ENCODE peak calls at places on chromosomes 13 and 19, in six cellular contexts. K is pancreas, H is stomach, Z is uterus, D is fibroblast of lung, J is PC-3. O is an unnamed sample. For H3K4me1, the result is how much of the 10 kb centered on the place peaks cover.

GRCh38 chr13:110574161-110574560 is 12.6 kb upstream of the RAB20 start:
- DNase-seq in D (no peak), Z (no peak), J (no peak), K (no peak), H (no peak), O (peak)

GRCh38 chr13:85091835-85092234 is 707.4 kb downstream of the SLITRK6 start:
- DNase-seq in K (no peak), H (no peak), D (no peak), Z (no peak), J (no peak), O (no peak)

GRCh38 chr19:44813331-44814131 is 4.6 kb downstream of the BCAM start:
- DNase-seq in K (no peak), D (no peak), H (no peak), J (no peak), Z (no peak), O (no peak)

GRCh38 chr19:35828694-35829301 is 16.2 kb upstream of the PRODH2 start:
- DNase-seq in J (peak), Z (peak), K (no peak), D (peak), H (peak), O (no peak)

GRCh38 chr13:110193491-110193890 is 113.5 kb downstream of the COL4A1 start:
- DNase-seq in D (no peak), J (no peak), K (no peak), H (no peak), Z (no peak), O (no peak)

GRCh38 chr13:61880576-61881283 is 465.1 kb upstream of the PCDH20 start:
- DNase-seq in K (no peak), J (peak), D (peak), Z (no peak), H (peak), O (no peak)

GRCh38 chr19:54315956-54316355 is 3.0 kb upstream of the LILRA5 start:
- DNase-seq in Z (no peak), K (no peak), J (no peak), H (no peak), D (no peak), O (no peak)

GRCh38 chr19:31054430-31054829 is 294.8 kb downstream of the TSHZ3 start:
- DNase-seq in H (peak), J (no peak), K (no peak), Z (no peak), D (peak), O (no peak)

GRCh38 chr19:56114051-56114694 is 6.9 kb downstream of the ZNF787 start:
- DNase-seq in J (no peak), D (no peak), K (no peak), H (no peak), Z (no peak), O (no peak)

GRCh38 chr13:44576396-44577235 is 486 bp upstream of the TSC22D1 start:
- DNase-seq in J (no peak), D (no peak), Z (peak), H (peak), K (no peak), O (peak)

GRCh38 chr13:102399791-102400618 is 1.8 kb downstream of the FGF14 start:
- DNase-seq in Z (peak), H (no peak), D (no peak), J (no peak), K (peak), O (peak)

GRCh38 chr13:39581177-39581576 is 21.8 kb downstream of the LHFPL6 start:
- DNase-seq in J (no peak), Z (no peak), H (no peak), K (no peak), D (no peak), O (no peak)
- TF ChIP-seq CTCF in J (no peak), Z (no peak), H (no peak), K (no peak), D (no peak), O (no peak)

GRCh38 chr19:10500247-10500592 is 2.9 kb downstream of the KEAP1 start:
- DNase-seq in Z (no peak), J (no peak), K (no peak), H (no peak), D (no peak), O (no peak)

GRCh38 chr19:10501971-10502523 is 1.1 kb downstream of the KEAP1 start:
- DNase-seq in H (peak), K (peak), D (peak), Z (peak), J (peak), O (peak)

GRCh38 chr19:10502524-10503001 is 593 bp downstream of the KEAP1 start:
- DNase-seq in D (peak), H (peak), Z (peak), J (peak), K (peak), O (peak)

GRCh38 chr19:10499550-10500246 is 3.5 kb downstream of the KEAP1 start:
- DNase-seq in H (no peak), J (no peak), D (no peak), Z (no peak), K (no peak), O (no peak)

GRCh38 chr19:10497371-10497770 is 5.8 kb downstream of the KEAP1 start:
- DNase-seq in H (no peak), D (no peak), J (no peak), K (no peak), Z (no peak), O (no peak)
- H3K27ac ChIP-seq in H (peak), D (no peak), J (no peak), K (no peak), Z (no peak), O (no peak)

GRCh38 chr13:27792393-27793218 is at the start of gene GSX1:
- DNase-seq in D (peak), H (peak), K (peak), Z (peak), J (peak), O (peak)
- H3K4me1 ChIP-seq in D (under half), H (half or more), K (under half), Z (under half), J (under half), O (under half)

GRCh38 chr19:2254052-2254872 is 2.0 kb downstream of the JSRP1 start:
- DNase-seq in H (no peak), K (no peak), Z (no peak), D (peak), J (no peak), O (no peak)
- TF ChIP-seq CTCF in H (no peak), K (no peak), Z (no peak), D (peak), J (no peak), O (peak)

DNA sequence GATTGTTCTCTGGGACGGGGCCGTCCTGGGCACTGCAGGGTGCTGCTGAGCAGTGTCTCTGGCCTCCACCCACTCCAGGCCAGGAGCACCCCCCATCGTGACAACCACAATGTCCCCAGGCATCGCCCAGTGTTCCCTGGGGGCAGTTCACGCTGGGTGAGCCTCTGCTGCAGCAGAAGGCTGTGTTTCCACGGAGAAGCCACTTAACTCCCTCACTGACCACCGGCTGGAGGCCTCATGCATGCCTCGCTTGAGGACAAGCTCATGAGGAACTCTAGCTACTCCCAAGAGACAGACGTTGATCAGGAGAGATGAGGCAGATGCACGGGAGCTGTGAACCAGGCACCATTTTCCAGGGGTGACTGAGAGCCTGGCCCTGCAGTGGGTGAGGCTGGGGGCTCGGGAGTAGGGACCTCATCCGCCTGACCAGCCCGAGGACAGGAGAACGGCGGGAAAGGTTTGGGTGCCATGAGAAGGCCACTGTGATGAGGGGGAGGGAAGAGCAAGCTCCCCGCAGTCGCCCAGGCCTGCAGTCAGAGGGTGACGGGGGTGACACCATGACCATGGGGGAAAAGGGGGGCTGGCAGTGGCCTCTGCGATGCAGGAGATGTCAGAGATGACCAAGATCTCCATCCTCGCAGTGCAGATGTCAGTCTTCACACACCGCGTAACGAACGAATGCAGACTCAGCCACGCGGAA is 5.1 kb downstream of the SLC39A3 start:
- DNase-seq in K (no peak), J (no peak), D (no peak), Z (no peak), H (no peak), O (no peak)
- H3K27ac ChIP-seq in K (no peak), J (no peak), D (no peak), Z (no peak), H (no peak), O (no peak)

GRCh38 chr13:51822106-51822840 is 18.3 kb upstream of the DHRS12 start:
- DNase-seq in J (no peak), D (no peak), K (no peak), Z (no peak), H (no peak), O (no peak)
- H3K4me1 ChIP-seq in J (under half), D (under half), K (under half), Z (under half), H (half or more), O (under half)

GRCh38 chr13:19618925-19619324 is 14.5 kb upstream of the MPHOSPH8 start:
- DNase-seq in J (peak), H (no peak), Z (no peak), D (peak), K (no peak), O (no peak)
- TF ChIP-seq CTCF in J (peak), H (no peak), Z (no peak), D (peak), K (peak), O (peak)

GRCh38 chr13:98697833-98698232 is 54.6 kb downstream of the SLC15A1 start:
- DNase-seq in H (no peak), J (no peak), K (no peak), Z (no peak), D (no peak), O (no peak)
- H3K27ac ChIP-seq in H (no peak), J (no peak), K (no peak), Z (no peak), D (no peak), O (no peak)

GRCh38 chr13:50684366-50684765 is 159.1 kb downstream of the DLEU7 start:
- DNase-seq in H (no peak), K (peak), Z (no peak), D (no peak), J (no peak), O (no peak)

GRCh38 chr13:50686547-50686946 is 156.9 kb downstream of the DLEU7 start:
- DNase-seq in K (no peak), D (no peak), H (no peak), J (no peak), Z (no peak), O (no peak)

GRCh38 chr13:50687545-50687944 is 155.9 kb downstream of the DLEU7 start:
- DNase-seq in H (no peak), Z (no peak), D (no peak), K (no peak), J (no peak), O (no peak)

GRCh38 chr13:50682966-50683365 is 160.5 kb downstream of the DLEU7 start:
- DNase-seq in K (no peak), Z (no peak), D (no peak), H (no peak), J (no peak), O (no peak)

DNA sequence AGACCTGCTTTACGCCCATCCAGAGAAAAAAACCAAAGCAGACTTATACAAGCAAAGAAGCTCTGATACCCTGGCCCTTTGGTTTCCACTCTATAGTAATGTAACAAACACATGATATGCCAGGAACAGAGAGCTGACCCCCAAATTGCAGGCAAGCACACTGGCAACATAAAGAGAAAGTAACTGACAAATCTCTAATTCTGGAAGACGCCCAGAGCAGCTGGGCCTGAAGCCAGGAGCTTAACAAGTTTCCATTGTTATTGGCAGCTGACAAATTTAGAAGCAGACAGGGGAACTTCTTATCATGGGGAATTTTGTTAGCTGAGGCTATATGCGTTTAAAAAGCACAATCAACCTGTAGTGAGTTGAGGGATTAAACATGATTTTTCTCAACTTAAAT is 158.0 kb downstream of the DLEU7 start:
- DNase-seq in Z (peak), D (peak), J (peak), H (peak), K (peak), O (no peak)
- H3K4me1 ChIP-seq in Z (under half), D (under half), J (under half), H (under half), K (under half), O (under half)

GRCh38 chr19:37935341-37935740 is 28.3 kb downstream of the SIPA1L3 start:
- DNase-seq in K (no peak), Z (no peak), J (no peak), D (no peak), H (no peak), O (no peak)

GRCh38 chr19:37932985-37933953 is 26.3 kb downstream of the SIPA1L3 start:
- DNase-seq in D (peak), Z (no peak), J (peak), H (peak), K (peak), O (no peak)

GRCh38 chr19:37936166-37936565 is 29.2 kb downstream of the SIPA1L3 start:
- DNase-seq in H (peak), K (peak), Z (no peak), D (no peak), J (no peak), O (no peak)

GRCh38 chr19:37931941-37932655 is 25.1 kb downstream of the SIPA1L3 start:
- DNase-seq in J (peak), K (peak), D (peak), Z (peak), H (peak), O (peak)

GRCh38 chr19:37933965-37934364 is 27.0 kb downstream of the SIPA1L3 start:
- DNase-seq in H (peak), K (peak), J (no peak), Z (no peak), D (peak), O (no peak)
- TF ChIP-seq CTCF in H (no peak), K (no peak), J (no peak), Z (no peak), D (no peak), O (no peak)